ENCODE peak calls at places on chromosomes 6 and 20, in six cellular contexts. T is fibroblast of pulmonary artery, C is BE2C, U is lower lobe of right lung, S is neuronal stem cell, G is Caco-2. V is an unnamed sample.

GRCh38 chr20:46255440-46256104 is 52.7 kb downstream of the CDH22 start:
- DNase-seq in T (peak; percentile 58), C (peak; percentile 95), U (peak; percentile 82), S (no peak), G (no peak), V (peak; percentile 70)

GRCh38 chr20:62428008-62428384 is 657 bp upstream of the RBBP8NL start:
- DNase-seq in T (no peak), C (no peak), U (no peak), S (no peak), G (no peak), V (no peak)

GRCh38 chr6:15690451-15690961 is 27.7 kb upstream of the DTNBP1 start:
- DNase-seq in T (no peak), C (no peak), U (no peak), S (no peak), G (no peak), V (no peak)

GRCh38 chr6:40962241-40962640 is 76.8 kb downstream of the UNC5CL start:
- DNase-seq in T (peak; percentile 83), C (no peak), U (no peak), S (no peak), G (no peak), V (no peak)

GRCh38 chr6:52143551-52143950 is 42.6 kb upstream of the IL17A start:
- DNase-seq in T (no peak), C (no peak), U (no peak), S (no peak), G (no peak), V (no peak)

GRCh38 chr20:11155156-11155805 is 481.5 kb upstream of the JAG1 start:
- DNase-seq in T (no peak), C (no peak), U (no peak), S (no peak), G (no peak), V (no peak)

GRCh38 chr6:31086788-31087440 is 25.5 kb downstream of the C6orf15 start:
- DNase-seq in T (peak; percentile 50), C (no peak), U (no peak), S (no peak), G (no peak), V (no peak)

GRCh38 chr6:73121421-73121993 is 103.8 kb downstream of the KHDC1L start:
- DNase-seq in T (peak; percentile 63), C (no peak), U (no peak), S (no peak), G (peak; percentile 5), V (no peak)

GRCh38 chr6:157613011-157613522 is 210.0 kb upstream of the SNX9 start:
- DNase-seq in T (peak; percentile 85), C (no peak), U (no peak), S (no peak), G (no peak), V (peak; percentile 23)

GRCh38 chr6:63572733-63573139 is 456 bp downstream of the LOC128125822 start:
- DNase-seq in T (no peak), C (no peak), U (no peak), S (no peak), G (no peak), V (no peak)

GRCh38 chr20:16434087-16434664 is 139.1 kb downstream of the KIF16B start:
- DNase-seq in T (peak; percentile 44), C (peak; percentile 79), U (peak; percentile 57), S (peak; percentile 5), G (peak; percentile 70), V (peak; percentile 38)

GRCh38 chr20:1631309-1632227 is 11.8 kb upstream of the SIRPB1 start:
- DNase-seq in T (peak; percentile 31), C (no peak), U (no peak), S (no peak), G (no peak), V (no peak)